ENCODE peak calls at places on chromosome 2, in four cellular contexts. W is H1, B is HCT116, U is HepG2. I is an unnamed sample.

GRCh38 chr2:84495539-84496146 is 20.7 kb upstream of the DNAH6 start:
- DNase-seq in B (peak; percentile 70), W (no peak), U (peak; percentile 64), I (peak; percentile 51)

GRCh38 chr2:44291281-44292248 is 16.3 kb downstream of the SLC3A1 start:
- DNase-seq in U (peak; percentile 95), W (no peak), B (peak; percentile 48), I (no peak)

GRCh38 chr2:144078091-144078490 is 441.8 kb downstream of the ZEB2 start:
- DNase-seq in U (no peak), W (no peak), B (no peak), I (no peak)

GRCh38 chr2:147924647-147925046 is 79.8 kb downstream of the ACVR2A start:
- DNase-seq in B (no peak), W (no peak), U (no peak), I (no peak)

GRCh38 chr2:189304360-189304759 is 124.8 kb upstream of the COL5A2 start:
- DNase-seq in B (no peak), U (no peak), W (no peak), I (no peak)

GRCh38 chr2:84223191-84223590 is 235.9 kb downstream of the SUCLG1 start:
- DNase-seq in W (no peak), B (no peak), U (no peak), I (no peak)

GRCh38 chr2:198000417-198000816 is 196.0 kb downstream of the PLCL1 start:
- DNase-seq in W (no peak), U (no peak), B (no peak), I (no peak)

GRCh38 chr2:219965287-219965870 is 337.9 kb downstream of the SLC4A3 start:
- DNase-seq in B (no peak), W (peak; percentile 52), U (no peak), I (peak; percentile 92)

GRCh38 chr2:237408280-237408679 is 5.7 kb downstream of the COL6A3 start:
- DNase-seq in U (no peak), B (no peak), W (no peak), I (no peak)

GRCh38 chr2:42861321-42861720 is 68.9 kb upstream of the HAAO start:
- DNase-seq in B (no peak), W (no peak), U (no peak), I (no peak)

GRCh38 chr2:128787616-128788015 is 468.9 kb upstream of the HS6ST1 start:
- DNase-seq in U (no peak), W (peak; percentile 43), B (no peak), I (no peak)

GRCh38 chr2:105239924-105240323 is 1.6 kb upstream of the GPR45 start:
- DNase-seq in W (no peak), U (no peak), B (no peak), I (no peak)

GRCh38 chr2:88691339-88692183 is at the start of gene RPIA:
- DNase-seq in B (peak; percentile 96), W (peak; percentile 98), U (peak; percentile 99), I (peak; percentile 98)

GRCh38 chr2:88074854-88075292 is 7.2 kb downstream of the SMYD1 start:
- DNase-seq in B (no peak), W (no peak), U (no peak), I (no peak)

GRCh38 chr2:217993055-217993645 is 9.6 kb downstream of the TNS1 start:
- DNase-seq in W (no peak), U (no peak), B (no peak), I (no peak)
- TF ChIP-seq ZNF274 in W (no peak), U (no peak), B (no peak), I (no peak)

DNA sequence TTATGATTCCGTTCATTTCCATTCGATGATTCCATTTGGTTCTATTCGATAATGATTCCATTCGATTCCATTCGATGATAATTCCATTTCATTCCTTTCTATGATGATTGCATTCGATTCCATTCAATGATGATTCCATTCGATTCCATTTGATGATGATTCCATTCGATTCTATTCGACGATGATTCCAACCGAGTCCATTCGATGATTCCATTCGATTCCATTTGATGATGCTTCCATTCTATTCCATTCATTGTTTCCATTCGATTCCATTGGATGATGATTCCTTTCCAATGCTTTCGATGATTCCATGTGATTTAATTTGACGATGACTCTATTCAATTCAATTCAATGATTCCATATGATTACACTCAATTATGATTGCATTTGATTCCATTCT is 1093.5 kb downstream of the RPIA start:
- DNase-seq in W (no peak), B (no peak), U (no peak), I (no peak)
- H3K9me3 ChIP-seq in W (peaks cover 92% of the 10 kb centered on the region), B (peaks cover 80% of the 10 kb centered on the region), U (peaks cover 100% of the 10 kb centered on the region), I (peaks cover 41% of the 10 kb centered on the region)

GRCh38 chr2:196159223-196159892 is 12.0 kb downstream of the STK17B start:
- DNase-seq in W (no peak), U (no peak), B (no peak), I (no peak)

GRCh38 chr2:196163285-196163684 is 8.1 kb downstream of the STK17B start:
- DNase-seq in U (no peak), B (no peak), W (no peak), I (no peak)

GRCh38 chr2:196160101-196160500 is 11.3 kb downstream of the STK17B start:
- DNase-seq in W (no peak), B (peak; percentile 57), U (no peak), I (no peak)

GRCh38 chr2:196162586-196163180 is 8.7 kb downstream of the STK17B start:
- DNase-seq in W (no peak), B (no peak), U (no peak), I (no peak)

GRCh38 chr2:196160966-196161365 is 10.4 kb downstream of the STK17B start:
- DNase-seq in U (no peak), B (no peak), W (no peak), I (no peak)
- H3K4me1 ChIP-seq in U (no peaks in the 10 kb centered on the region), B (peaks cover 20% of the 10 kb centered on the region), W (peaks cover 7% of the 10 kb centered on the region), I (no peaks in the 10 kb centered on the region)

DNA sequence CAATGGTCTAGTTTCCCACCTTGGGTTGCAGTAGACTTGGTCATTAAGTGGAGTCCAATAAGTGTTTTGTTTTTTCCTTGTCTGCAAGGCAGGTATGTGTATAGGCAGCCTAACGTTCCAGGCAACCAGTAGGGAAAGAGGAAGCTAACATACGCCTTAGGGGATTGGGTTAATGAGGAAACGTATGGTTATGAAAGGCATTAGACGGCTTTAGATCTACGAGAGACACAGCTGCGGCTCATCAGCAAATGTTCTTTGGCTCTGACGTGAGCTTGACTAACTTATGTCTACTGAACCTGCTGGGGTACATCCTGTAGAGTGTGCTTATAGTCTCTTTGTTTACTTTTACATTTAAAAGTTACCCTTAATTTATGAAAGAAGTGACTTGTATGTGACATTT is 180.0 kb downstream of the PRPF40A start:
- DNase-seq in W (no peak), U (no peak), B (no peak), I (no peak)
- TF ChIP-seq ZNF274 in W (no peak), U (no peak), B (no peak), I (no peak)

DNA sequence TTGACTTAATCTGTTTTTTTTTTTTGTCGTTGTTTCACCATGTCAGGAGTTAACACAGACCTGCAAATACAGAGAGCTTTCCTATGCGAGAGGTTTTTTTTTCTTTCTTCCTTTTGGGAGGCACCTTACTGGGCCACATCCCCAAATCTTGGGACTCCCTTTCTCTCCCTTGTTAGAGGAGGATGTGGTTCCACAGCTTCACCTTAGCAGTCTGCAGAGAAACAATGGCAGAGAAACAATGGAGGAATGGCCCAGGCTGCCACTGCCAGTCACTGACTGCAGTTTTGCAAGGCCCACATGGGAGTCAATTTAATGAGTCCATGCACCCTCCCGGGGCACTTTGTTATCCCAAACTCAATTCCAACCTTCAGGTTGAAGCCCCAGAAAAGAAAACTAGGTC is 20.8 kb upstream of the PDK1 start:
- DNase-seq in U (no peak), W (no peak), B (no peak), I (no peak)
- H3K9me3 ChIP-seq in U (peaks cover 12% of the 10 kb centered on the region), W (peaks cover 22% of the 10 kb centered on the region), B (peaks cover 4% of the 10 kb centered on the region), I (peaks cover 62% of the 10 kb centered on the region)

I was measured in NT2/D1.